ENCODE peak calls at places on chromosomes 3 and 15, in nine cellular contexts. N is natural killer cell treated with Interleukin-12 subunit alpha and Interleukin-12 subunit beta and Interleukin-15 and Interleukin-18, amount 100 ng/mL, for 72 hours; X is esophagus squamous epithelium; O is lower lobe of right lung; P is SW 1271; U is NK-92 treated with Interleukin-12 subunit alpha and Interleukin-12 subunit beta, amount 100 ng/mL, for 24 hours; M is RPMI7951; W is transverse colon; G is activated CD4-positive, alpha-beta T cell treated with anti-CD3 and anti-CD28 coated beads, Interleukin-2, amount 50 U/mL, for 4 hours. H is an unnamed sample.

GRCh38 chr3:31462050-31462569 is 70.6 kb upstream of the STT3B start:
- DNase-seq in U (no peak), W (peak), N (no peak), M (no peak), O (no peak), P (no peak), G (peak), X (no peak), H (peak)

GRCh38 chr3:52880474-52880873 is 16.9 kb downstream of the STIMATE start:
- DNase-seq in W (no peak), P (no peak), X (no peak), G (no peak), O (no peak), M (no peak), N (no peak), U (no peak), H (no peak)

GRCh38 chr15:34644061-34644460 is 60.6 kb upstream of the GOLGA8B start:
- DNase-seq in N (no peak), W (no peak), M (peak), X (no peak), P (no peak), O (no peak), G (no peak), U (no peak), H (peak)

GRCh38 chr15:81270781-81271491 is 53.0 kb downstream of the STARD5 start:
- DNase-seq in O (no peak), P (no peak), U (no peak), G (no peak), M (no peak), X (no peak), W (no peak), N (no peak), H (no peak)

GRCh38 chr15:41801850-41802455 is 25.9 kb upstream of the JMJD7 start:
- DNase-seq in W (no peak), N (no peak), P (no peak), G (no peak), O (no peak), M (no peak), X (no peak), U (no peak), H (peak)

GRCh38 chr3:183437696-183438564 is 9.5 kb upstream of the MCF2L2 start:
- DNase-seq in G (no peak), P (no peak), W (no peak), X (no peak), U (no peak), M (no peak), N (no peak), O (no peak), H (peak)

GRCh38 chr15:94141802-94142201 is 89.6 kb upstream of the MCTP2 start:
- DNase-seq in U (no peak), P (no peak), X (no peak), M (no peak), W (no peak), G (no peak), O (no peak), N (no peak), H (no peak)

GRCh38 chr15:88187195-88187594 is 69.3 kb downstream of the NTRK3 start:
- DNase-seq in W (no peak), O (no peak), P (no peak), M (peak), U (no peak), G (no peak), X (no peak), N (no peak), H (peak)

GRCh38 chr15:92833493-92834271 is 66.4 kb upstream of the CHD2 start:
- DNase-seq in M (no peak), O (no peak), P (no peak), X (no peak), U (no peak), W (no peak), N (no peak), G (no peak), H (no peak)

GRCh38 chr3:169945313-169945712 is 21.3 kb upstream of the SEC62 start:
- DNase-seq in U (no peak), N (no peak), G (no peak), P (no peak), M (peak), X (peak), W (peak), O (peak), H (peak)

GRCh38 chr15:89554247-89554646 is 21.0 kb upstream of the TICRR start:
- DNase-seq in U (no peak), W (no peak), X (no peak), N (no peak), M (no peak), G (no peak), O (no peak), P (no peak), H (no peak)

GRCh38 chr3:105653868-105654267 is 214.9 kb downstream of the CBLB start:
- DNase-seq in P (no peak), X (no peak), U (no peak), M (no peak), N (no peak), O (no peak), W (no peak), G (no peak), H (no peak)

GRCh38 chr3:77259701-77260100 is 219.8 kb downstream of the ROBO2 start:
- DNase-seq in M (no peak), U (no peak), N (no peak), W (peak), P (no peak), G (no peak), X (no peak), O (no peak), H (peak)

GRCh38 chr15:94670436-94671034 is 439.2 kb downstream of the MCTP2 start:
- DNase-seq in X (no peak), O (no peak), P (no peak), M (peak), N (no peak), G (no peak), U (no peak), W (no peak), H (peak)

GRCh38 chr3:99624536-99625236 is 13.7 kb upstream of the COL8A1 start:
- DNase-seq in G (no peak), M (no peak), P (no peak), X (no peak), W (no peak), U (no peak), N (no peak), O (no peak), H (no peak)

GRCh38 chr3:32972482-32973146 is 21.2 kb downstream of the CCR4 start:
- DNase-seq in W (no peak), M (no peak), N (no peak), O (no peak), G (no peak), X (no peak), U (no peak), P (no peak), H (no peak)

GRCh38 chr15:51342249-51342999 is 969 bp downstream of the GLDN start:
- DNase-seq in W (no peak), X (no peak), N (no peak), O (no peak), M (no peak), G (no peak), U (no peak), P (no peak), H (no peak)

GRCh38 chr15:67918205-67918861 is 78.5 kb upstream of the RNU6-1 start:
- DNase-seq in U (no peak), P (no peak), M (no peak), G (no peak), W (no peak), O (no peak), X (no peak), N (no peak), H (no peak)

GRCh38 chr3:62323241-62323640 is 50.1 kb downstream of the FEZF2 start:
- DNase-seq in N (no peak), O (no peak), X (no peak), P (no peak), U (no peak), M (no peak), W (no peak), G (no peak), H (no peak)

GRCh38 chr15:25883860-25884259 is 20.7 kb upstream of the ATP10A start:
- DNase-seq in G (no peak), U (no peak), N (no peak), X (no peak), P (no peak), W (no peak), M (no peak), O (no peak), H (no peak)

GRCh38 chr3:188916934-188917391 is 254.8 kb upstream of the TPRG1 start:
- DNase-seq in O (no peak), M (no peak), W (no peak), G (no peak), P (no peak), U (no peak), X (no peak), N (no peak), H (no peak)

GRCh38 chr15:51781506-51781905 is 30.1 kb downstream of the TMOD2 start:
- DNase-seq in W (no peak), M (no peak), O (no peak), U (no peak), P (no peak), N (no peak), G (no peak), X (no peak), H (peak)

GRCh38 chr3:141457624-141458236 is 29.1 kb upstream of the RASA2 start:
- DNase-seq in G (no peak), P (no peak), O (no peak), U (no peak), X (no peak), M (no peak), N (no peak), W (no peak), H (peak)

GRCh38 chr15:75857886-75858285 is 14.6 kb downstream of the UBE2Q2 start:
- DNase-seq in O (no peak), M (no peak), W (no peak), X (no peak), N (no peak), U (no peak), G (no peak), P (no peak), H (no peak)

GRCh38 chr15:59622289-59622688 is 10.7 kb downstream of the GCNT3 start:
- DNase-seq in P (no peak), G (peak), O (peak), X (no peak), U (peak), N (no peak), W (peak), M (peak), H (peak)

GRCh38 chr3:17912011-17912760 is 169.8 kb upstream of the TBC1D5 start:
- DNase-seq in N (no peak), X (no peak), U (no peak), P (no peak), O (no peak), G (no peak), W (no peak), M (no peak), H (no peak)

GRCh38 chr15:95840004-95840403 is 490.5 kb upstream of the NR2F2 start:
- DNase-seq in M (peak), W (no peak), G (no peak), O (no peak), X (no peak), U (no peak), N (no peak), P (no peak), H (no peak)

GRCh38 chr3:159762981-159763465 is 225.6 kb upstream of the IL12A start:
- DNase-seq in O (peak), G (no peak), N (no peak), X (peak), M (peak), P (peak), U (no peak), W (peak), H (peak)

GRCh38 chr15:57316451-57316850 is 59.9 kb upstream of the CGNL1 start:
- DNase-seq in O (no peak), N (no peak), P (no peak), W (no peak), M (no peak), X (no peak), U (no peak), G (no peak), H (no peak)

GRCh38 chr15:31086344-31086743 is 15.2 kb downstream of the TRPM1 start:
- DNase-seq in O (no peak), P (no peak), G (no peak), M (no peak), U (no peak), N (no peak), W (no peak), X (no peak), H (no peak)

GRCh38 chr3:183224581-183224980 is 28.5 kb upstream of the B3GNT5 start:
- DNase-seq in U (no peak), O (no peak), P (no peak), M (no peak), W (no peak), X (no peak), N (no peak), G (peak), H (no peak)

GRCh38 chr3:111210866-111211564 is 139.4 kb downstream of the NECTIN3 start:
- DNase-seq in M (no peak), X (no peak), W (no peak), O (no peak), N (no peak), P (no peak), U (no peak), G (no peak), H (no peak)

GRCh38 chr15:61227269-61228024 is 1.7 kb downstream of the RORA start:
- DNase-seq in X (no peak), P (peak), N (no peak), W (no peak), G (no peak), U (no peak), O (no peak), M (peak), H (peak)

GRCh38 chr15:65618575-65619109 is 3.1 kb upstream of the SLC24A1 start:
- DNase-seq in G (no peak), X (no peak), P (no peak), W (no peak), U (no peak), N (no peak), O (no peak), M (no peak), H (no peak)

GRCh38 chr15:83282859-83283812 is 1.3 kb downstream of the BNC1 start:
- DNase-seq in X (no peak), O (no peak), G (no peak), W (no peak), N (no peak), M (peak), U (no peak), P (no peak), H (peak)

GRCh38 chr3:183815951-183816475 is 9.4 kb downstream of the MAP6D1 start:
- DNase-seq in N (no peak), X (no peak), O (no peak), P (no peak), M (no peak), U (no peak), G (no peak), W (no peak), H (no peak)

GRCh38 chr15:95558131-95558530 is 772.4 kb upstream of the NR2F2 start:
- DNase-seq in P (no peak), G (no peak), O (no peak), W (no peak), M (peak), X (no peak), U (no peak), N (no peak), H (peak)

GRCh38 chr15:83200162-83200561 is 7.5 kb downstream of the HDGFL3 start:
- DNase-seq in W (no peak), U (no peak), G (no peak), P (no peak), N (no peak), M (peak), X (no peak), O (no peak), H (no peak)

GRCh38 chr3:168051579-168052183 is 44.0 kb downstream of the GOLIM4 start:
- DNase-seq in P (no peak), X (no peak), W (no peak), U (no peak), G (no peak), N (no peak), M (no peak), O (no peak), H (no peak)

H was measured in DMS53.